ENCODE peak calls at places on chromosomes 5 and 9, in five cellular contexts. L is HCT116, I is K562, N is GM12878, C is HepG2. Q is an unnamed sample.

GRCh38 chr5:126920291-126920690 is 110.1 kb downstream of the MARCHF3 start:
- DNase-seq in L (no peak), I (no peak), N (no peak), C (no peak), Q (no peak)

GRCh38 chr5:107670927-107671741 is at the start of gene EFNA5:
- DNase-seq in L (peak), I (no peak), N (no peak), C (no peak), Q (peak)

GRCh38 chr9:108035485-108035884 is 545.9 kb upstream of the KLF4 start:
- DNase-seq in L (no peak), I (no peak), N (no peak), C (no peak), Q (no peak)

GRCh38 chr9:88372103-88372694 is 16.0 kb upstream of the SPIN1 start:
- DNase-seq in L (no peak), I (no peak), N (no peak), C (no peak), Q (no peak)

GRCh38 chr9:88370346-88370745 is 17.9 kb upstream of the SPIN1 start:
- DNase-seq in L (no peak), I (no peak), N (no peak), C (no peak), Q (no peak)

GRCh38 chr9:7910426-7911015 is 110.9 kb upstream of the DMAC1 start:
- DNase-seq in L (no peak), I (no peak), N (no peak), C (no peak), Q (no peak)

GRCh38 chr5:147512640-147513334 is 2.9 kb upstream of the DPYSL3 start:
- DNase-seq in L (no peak), I (no peak), N (no peak), C (no peak), Q (no peak)

GRCh38 chr9:61673664-61674381 is 484.0 kb downstream of the SPATA31A7 start:
- DNase-seq in L (no peak), I (no peak), N (no peak), C (no peak), Q (no peak)

GRCh38 chr5:113293068-113293571 is 141.7 kb downstream of the TSSK1B start:
- DNase-seq in L (no peak), I (no peak), N (no peak), C (no peak), Q (no peak)

GRCh38 chr5:59206132-59206581 is 623.3 kb downstream of the RAB3C start:
- DNase-seq in L (no peak), I (no peak), N (no peak), C (no peak), Q (no peak)

GRCh38 chr9:98869866-98870265 is 62.4 kb downstream of the GALNT12 start:
- DNase-seq in L (no peak), I (no peak), N (no peak), C (no peak), Q (no peak)

GRCh38 chr5:167573274-167574127 is 717.9 kb upstream of the WWC1 start:
- DNase-seq in L (no peak), I (no peak), N (no peak), C (no peak), Q (peak)

GRCh38 chr5:53246042-53246836 is 136.7 kb upstream of the MOCS2 start:
- DNase-seq in L (no peak), I (peak), N (no peak), C (no peak), Q (no peak)

GRCh38 chr9:131999692-132000551 is 79.7 kb downstream of the MED27 start:
- DNase-seq in L (no peak), I (no peak), N (peak), C (no peak), Q (no peak)

GRCh38 chr9:136193127-136193890 is 11.6 kb downstream of the LHX3 start:
- DNase-seq in L (no peak), I (peak), N (no peak), C (no peak), Q (no peak)

GRCh38 chr9:38423939-38424843 is at the start of gene IGFBPL1:
- DNase-seq in L (no peak), I (no peak), N (no peak), C (no peak), Q (no peak)

GRCh38 chr5:133365326-133365725 is 247.0 kb downstream of the FSTL4 start:
- DNase-seq in L (no peak), I (peak), N (no peak), C (no peak), Q (peak)
- TF ChIP-seq SRF in L (no peak), I (no peak), N (no peak), C (no peak), Q (no peak)

GRCh38 chr9:90142580-90142979 is 500.0 kb downstream of the DIRAS2 start:
- DNase-seq in L (peak), I (peak), N (no peak), C (peak), Q (no peak)

GRCh38 chr9:90137824-90138223 is 504.8 kb downstream of the DIRAS2 start:
- DNase-seq in L (no peak), I (no peak), N (no peak), C (no peak), Q (no peak)

GRCh38 chr9:90140131-90140818 is 502.3 kb downstream of the DIRAS2 start:
- DNase-seq in L (no peak), I (no peak), N (no peak), C (no peak), Q (no peak)

DNA sequence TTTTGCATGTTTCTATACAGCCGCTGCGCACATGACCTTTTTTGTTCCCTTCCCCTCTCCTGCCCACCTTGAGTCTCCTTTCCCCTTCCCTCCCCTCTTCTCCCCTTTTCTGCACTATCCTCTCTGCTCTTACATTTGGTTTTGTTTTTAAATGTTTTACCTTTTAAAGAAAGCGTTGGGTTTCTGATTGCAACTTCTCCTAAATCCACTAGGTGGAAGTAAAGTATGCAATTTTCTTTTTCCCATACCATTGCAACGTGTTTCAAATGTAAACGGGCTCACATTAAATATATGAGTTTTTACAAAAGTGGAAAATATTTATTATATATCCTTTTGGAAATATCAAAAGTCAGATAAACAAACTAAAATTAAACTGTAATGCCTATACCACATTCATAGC is 500.9 kb downstream of the DIRAS2 start:
- DNase-seq in L (no peak), I (peak), N (no peak), C (peak), Q (no peak)
- TF ChIP-seq SRF in L (no peak), I (no peak), N (no peak), C (no peak), Q (no peak)

GRCh38 chr9:129602598-129603415 is 18.1 kb downstream of the C9orf50 start:
- DNase-seq in L (no peak), I (no peak), N (no peak), C (no peak), Q (no peak)
- TF ChIP-seq SRF in L (no peak), I (no peak), N (no peak), C (no peak), Q (no peak)

GRCh38 chr9:130997925-130998595 is 10.9 kb upstream of the LAMC3 start:
- DNase-seq in L (peak), I (peak), N (no peak), C (peak), Q (peak)
- TF ChIP-seq SRF in L (no peak), I (no peak), N (no peak), C (no peak), Q (no peak)

GRCh38 chr5:95261369-95262175 is 23.3 kb downstream of the MCTP1 start:
- DNase-seq in L (no peak), I (peak), N (no peak), C (peak), Q (no peak)
- TF ChIP-seq SRF in L (no peak), I (no peak), N (no peak), C (no peak), Q (no peak)

GRCh38 chr5:79924936-79925893 is 65.8 kb downstream of the MTX3 start:
- DNase-seq in L (no peak), I (no peak), N (no peak), C (no peak), Q (peak)

GRCh38 chr5:79923431-79923830 is 67.6 kb downstream of the MTX3 start:
- DNase-seq in L (no peak), I (no peak), N (no peak), C (no peak), Q (no peak)

GRCh38 chr5:79922626-79923025 is 68.4 kb downstream of the MTX3 start:
- DNase-seq in L (no peak), I (no peak), N (no peak), C (no peak), Q (no peak)
- TF ChIP-seq SRF in L (no peak), I (no peak), N (no peak), C (no peak), Q (no peak)

DNA sequence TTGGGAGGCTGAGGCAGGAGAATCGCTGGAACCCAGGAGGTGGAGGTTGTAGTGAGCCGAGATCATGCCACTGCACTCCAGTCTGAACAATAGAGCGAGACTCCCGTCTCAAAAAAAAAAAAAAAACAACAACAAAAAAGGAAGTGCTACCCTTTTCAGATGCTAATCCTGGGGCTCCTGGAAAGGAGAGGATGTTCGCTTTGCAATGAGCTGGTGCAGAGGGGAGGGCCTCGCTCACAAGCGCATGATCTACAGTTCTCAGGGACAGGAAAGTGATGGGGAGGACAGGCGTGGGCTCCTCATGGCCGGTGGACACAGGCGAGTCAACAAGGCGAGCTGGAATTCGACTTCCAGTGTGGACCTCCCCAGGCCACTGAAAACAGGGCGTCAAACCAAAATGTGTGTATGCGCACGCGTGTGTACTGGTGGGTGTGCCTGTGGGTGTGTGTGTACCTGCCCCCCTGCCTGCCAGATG is 54.2 kb downstream of the USP20 start:
- DNase-seq in L (no peak), I (no peak), N (no peak), C (no peak), Q (no peak)
- TF ChIP-seq SRF in L (no peak), I (no peak), N (no peak), C (no peak), Q (no peak)